ENCODE peak calls at places on chromosome X, in seven cellular contexts. One of them, this sample, is unnamed.

GRCh38 chrX:141839856-141840255 is 1.7 kb downstream of the MAGEC3 start:
- DNase-seq in ovary: no peak
- DNase-seq in cardiac muscle cell: no peak
- DNase-seq in DND-41: no peak
- DNase-seq in SK-N-SH: no peak
- DNase-seq in aorta: no peak
- DNase-seq in heart right ventricle: no peak
- DNase-seq in this sample: no peak

GRCh38 chrX:140764401-140764919 is 54.9 kb downstream of the LINC00632 start:
- DNase-seq in heart right ventricle: no peak
- DNase-seq in cardiac muscle cell: peak; percentile 57
- DNase-seq in ovary: peak; percentile 18
- DNase-seq in SK-N-SH: peak; percentile 22
- DNase-seq in aorta: peak; percentile 70
- DNase-seq in DND-41: no peak
- DNase-seq in this sample: no peak

GRCh38 chrX:115360220-115360781 is 70.8 kb downstream of the LUZP4 start:
- DNase-seq in aorta: no peak
- DNase-seq in SK-N-SH: no peak
- DNase-seq in cardiac muscle cell: no peak
- DNase-seq in DND-41: no peak
- DNase-seq in ovary: no peak
- DNase-seq in heart right ventricle: no peak
- DNase-seq in this sample: no peak

GRCh38 chrX:118049713-118050112 is 66.9 kb downstream of the KLHL13 start:
- DNase-seq in cardiac muscle cell: no peak
- DNase-seq in ovary: no peak
- DNase-seq in heart right ventricle: no peak
- DNase-seq in DND-41: no peak
- DNase-seq in aorta: no peak
- DNase-seq in SK-N-SH: no peak
- DNase-seq in this sample: no peak

GRCh38 chrX:23134171-23134570 is 134.4 kb downstream of the DDX53 start:
- DNase-seq in cardiac muscle cell: no peak
- DNase-seq in SK-N-SH: no peak
- DNase-seq in ovary: no peak
- DNase-seq in DND-41: no peak
- DNase-seq in heart right ventricle: no peak
- DNase-seq in aorta: no peak
- DNase-seq in this sample: no peak

GRCh38 chrX:37818031-37818430 is 29.3 kb downstream of the DYNLT3 start:
- DNase-seq in DND-41: peak; percentile 27
- DNase-seq in SK-N-SH: no peak
- DNase-seq in ovary: no peak
- DNase-seq in cardiac muscle cell: no peak
- DNase-seq in aorta: no peak
- DNase-seq in heart right ventricle: no peak
- DNase-seq in this sample: no peak

GRCh38 chrX:19543951-19544359 is 28.6 kb upstream of the MAP3K15 start:
- DNase-seq in cardiac muscle cell: no peak
- DNase-seq in heart right ventricle: peak; percentile 11
- DNase-seq in DND-41: no peak
- DNase-seq in ovary: no peak
- DNase-seq in SK-N-SH: no peak
- DNase-seq in aorta: no peak
- DNase-seq in this sample: no peak

GRCh38 chrX:119624417-119624816 is 18.2 kb upstream of the NKRF start:
- DNase-seq in cardiac muscle cell: no peak
- DNase-seq in DND-41: no peak
- DNase-seq in SK-N-SH: no peak
- DNase-seq in aorta: no peak
- DNase-seq in heart right ventricle: no peak
- DNase-seq in ovary: no peak
- DNase-seq in this sample: no peak

GRCh38 chrX:132876933-132877332 is 81.5 kb downstream of the HS6ST2 start:
- DNase-seq in DND-41: no peak
- DNase-seq in ovary: no peak
- DNase-seq in heart right ventricle: no peak
- DNase-seq in cardiac muscle cell: no peak
- DNase-seq in aorta: no peak
- DNase-seq in SK-N-SH: no peak
- DNase-seq in this sample: no peak

GRCh38 chrX:9466115-9466495 is 1.2 kb downstream of the TBL1X start:
- DNase-seq in ovary: peak; percentile 54
- DNase-seq in cardiac muscle cell: peak; percentile 76
- DNase-seq in SK-N-SH: peak; percentile 65
- DNase-seq in DND-41: no peak
- DNase-seq in aorta: peak; percentile 77
- DNase-seq in heart right ventricle: peak; percentile 42
- DNase-seq in this sample: peak; percentile 22

GRCh38 chrX:96440941-96441340 is 243.7 kb upstream of the DIAPH2 start:
- DNase-seq in SK-N-SH: no peak
- DNase-seq in cardiac muscle cell: no peak
- DNase-seq in ovary: peak; percentile 28
- DNase-seq in DND-41: no peak
- DNase-seq in aorta: no peak
- DNase-seq in heart right ventricle: no peak
- DNase-seq in this sample: no peak

GRCh38 chrX:30786374-30786773 is 102.7 kb downstream of the TAB3 start:
- DNase-seq in cardiac muscle cell: no peak
- DNase-seq in SK-N-SH: no peak
- DNase-seq in aorta: no peak
- DNase-seq in ovary: no peak
- DNase-seq in DND-41: no peak
- DNase-seq in heart right ventricle: no peak
- DNase-seq in this sample: no peak

GRCh38 chrX:96147645-96148044 is 537.0 kb upstream of the DIAPH2 start:
- DNase-seq in cardiac muscle cell: no peak
- DNase-seq in ovary: no peak
- DNase-seq in SK-N-SH: no peak
- DNase-seq in heart right ventricle: no peak
- DNase-seq in aorta: no peak
- DNase-seq in DND-41: no peak
- DNase-seq in this sample: no peak

GRCh38 chrX:63561425-63561824 is 210.3 kb upstream of the SPIN4 start:
- DNase-seq in cardiac muscle cell: peak; percentile 7
- DNase-seq in ovary: no peak
- DNase-seq in DND-41: no peak
- DNase-seq in heart right ventricle: no peak
- DNase-seq in aorta: no peak
- DNase-seq in SK-N-SH: no peak
- DNase-seq in this sample: no peak

GRCh38 chrX:70452143-70452733 is 7.6 kb downstream of the DLG3 start:
- DNase-seq in ovary: peak; percentile 69
- DNase-seq in aorta: peak; percentile 64
- DNase-seq in DND-41: no peak
- DNase-seq in cardiac muscle cell: peak; percentile 46
- DNase-seq in SK-N-SH: peak; percentile 64
- DNase-seq in heart right ventricle: peak; percentile 52
- DNase-seq in this sample: peak; percentile 52

GRCh38 chrX:154321624-154322023 is 26.0 kb downstream of the TKTL1 start:
- DNase-seq in aorta: no peak
- DNase-seq in SK-N-SH: no peak
- DNase-seq in cardiac muscle cell: no peak
- DNase-seq in heart right ventricle: peak; percentile 24
- DNase-seq in DND-41: no peak
- DNase-seq in ovary: peak; percentile 34
- DNase-seq in this sample: no peak

GRCh38 chrX:145190801-145191389 is 56.4 kb upstream of the SPANXN1 start:
- DNase-seq in heart right ventricle: no peak
- DNase-seq in SK-N-SH: peak; percentile 12
- DNase-seq in DND-41: no peak
- DNase-seq in cardiac muscle cell: peak; percentile 9
- DNase-seq in aorta: no peak
- DNase-seq in ovary: no peak
- DNase-seq in this sample: no peak

GRCh38 chrX:9517062-9517461 is 52.2 kb downstream of the TBL1X start:
- DNase-seq in SK-N-SH: no peak
- DNase-seq in DND-41: no peak
- DNase-seq in heart right ventricle: no peak
- DNase-seq in ovary: no peak
- DNase-seq in cardiac muscle cell: no peak
- DNase-seq in aorta: no peak
- DNase-seq in this sample: no peak

GRCh38 chrX:78945186-78945912 is at the start of gene P2RY10:
- DNase-seq in ovary: no peak
- DNase-seq in DND-41: no peak
- DNase-seq in heart right ventricle: no peak
- DNase-seq in cardiac muscle cell: no peak
- DNase-seq in aorta: no peak
- DNase-seq in SK-N-SH: no peak
- DNase-seq in this sample: peak; percentile 70

GRCh38 chrX:78944351-78944750 is 840 bp upstream of the P2RY10 start:
- DNase-seq in cardiac muscle cell: no peak
- DNase-seq in aorta: no peak
- DNase-seq in heart right ventricle: no peak
- DNase-seq in DND-41: no peak
- DNase-seq in SK-N-SH: no peak
- DNase-seq in ovary: no peak
- DNase-seq in this sample: no peak

GRCh38 chrX:78950157-78950556 is 5.0 kb downstream of the P2RY10 start:
- DNase-seq in SK-N-SH: no peak
- DNase-seq in DND-41: no peak
- DNase-seq in aorta: no peak
- DNase-seq in cardiac muscle cell: no peak
- DNase-seq in heart right ventricle: no peak
- DNase-seq in ovary: no peak
- DNase-seq in this sample: no peak

DNA sequence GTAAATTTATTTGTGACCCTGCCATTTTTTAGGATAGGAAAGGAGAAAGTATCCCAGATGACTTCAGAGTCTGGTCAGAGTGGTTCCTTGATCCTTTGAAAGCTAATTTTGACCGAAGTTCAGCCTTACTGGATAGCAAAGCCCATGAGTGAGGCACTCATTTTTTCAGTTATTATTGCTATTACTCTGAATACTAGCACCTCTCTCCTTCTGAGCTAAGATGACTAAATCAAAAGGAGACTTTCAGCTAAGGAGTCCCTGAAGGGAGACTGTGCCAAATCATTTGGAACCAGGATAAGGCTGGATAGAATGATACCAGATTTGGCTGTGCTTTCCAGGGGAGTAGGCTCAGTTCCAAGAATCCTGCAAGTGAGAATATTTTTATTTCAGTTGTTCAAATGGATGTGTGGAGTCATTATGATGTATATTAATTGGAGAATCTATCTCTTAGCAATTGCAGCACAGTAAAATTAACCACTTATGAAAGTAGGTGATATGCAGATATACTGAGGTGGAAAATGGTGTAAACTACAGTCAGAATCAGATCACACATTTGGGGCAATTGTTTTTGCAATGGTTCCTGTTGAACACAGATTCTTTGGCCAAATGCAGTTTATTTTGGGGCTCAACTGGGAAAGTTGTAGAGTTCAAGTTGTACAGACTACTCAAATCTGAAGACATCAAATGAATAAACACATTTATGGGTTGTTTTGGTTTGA is 1.1 kb downstream of the P2RY10 start:
- DNase-seq in DND-41: no peak
- DNase-seq in SK-N-SH: no peak
- DNase-seq in aorta: no peak
- DNase-seq in cardiac muscle cell: no peak
- DNase-seq in heart right ventricle: no peak
- DNase-seq in ovary: no peak
- DNase-seq in this sample: no peak
- H3K4me3 ChIP-seq in DND-41: no peak overlapping the region
- H3K4me3 ChIP-seq in SK-N-SH: no peak overlapping the region
- H3K4me3 ChIP-seq in aorta: no peak overlapping the region
- H3K4me3 ChIP-seq in cardiac muscle cell: no peak overlapping the region
- H3K4me3 ChIP-seq in heart right ventricle: no peak overlapping the region
- H3K4me3 ChIP-seq in ovary: no peak overlapping the region
- H3K4me3 ChIP-seq in this sample: peak overlapping the region; percentile 59

GRCh38 chrX:40054793-40055192 is 43.0 kb downstream of the BCOR start:
- DNase-seq in cardiac muscle cell: no peak
- DNase-seq in DND-41: no peak
- DNase-seq in aorta: no peak
- DNase-seq in ovary: no peak
- DNase-seq in SK-N-SH: no peak
- DNase-seq in heart right ventricle: no peak
- DNase-seq in this sample: no peak

GRCh38 chrX:40047485-40047884 is 50.3 kb downstream of the BCOR start:
- DNase-seq in DND-41: no peak
- DNase-seq in SK-N-SH: no peak
- DNase-seq in ovary: no peak
- DNase-seq in cardiac muscle cell: no peak
- DNase-seq in aorta: no peak
- DNase-seq in heart right ventricle: no peak
- DNase-seq in this sample: no peak

GRCh38 chrX:40050532-40050931 is 47.2 kb downstream of the BCOR start:
- DNase-seq in DND-41: no peak
- DNase-seq in SK-N-SH: no peak
- DNase-seq in cardiac muscle cell: no peak
- DNase-seq in heart right ventricle: no peak
- DNase-seq in ovary: no peak
- DNase-seq in aorta: no peak
- DNase-seq in this sample: no peak

GRCh38 chrX:40049084-40049641 is 48.6 kb downstream of the BCOR start:
- DNase-seq in SK-N-SH: no peak
- DNase-seq in DND-41: no peak
- DNase-seq in ovary: no peak
- DNase-seq in heart right ventricle: no peak
- DNase-seq in aorta: no peak
- DNase-seq in cardiac muscle cell: no peak
- DNase-seq in this sample: no peak
- H3K9me3 ChIP-seq in SK-N-SH: no peaks in the 10 kb centered on the region
- H3K9me3 ChIP-seq in DND-41: peaks cover 29% of the 10 kb centered on the region
- H3K9me3 ChIP-seq in ovary: no peaks in the 10 kb centered on the region
- H3K9me3 ChIP-seq in heart right ventricle: no peaks in the 10 kb centered on the region
- H3K9me3 ChIP-seq in aorta: peaks cover 8% of the 10 kb centered on the region
- H3K9me3 ChIP-seq in cardiac muscle cell: peaks cover 2% of the 10 kb centered on the region
- H3K9me3 ChIP-seq in this sample: peaks cover 8% of the 10 kb centered on the region

DNA sequence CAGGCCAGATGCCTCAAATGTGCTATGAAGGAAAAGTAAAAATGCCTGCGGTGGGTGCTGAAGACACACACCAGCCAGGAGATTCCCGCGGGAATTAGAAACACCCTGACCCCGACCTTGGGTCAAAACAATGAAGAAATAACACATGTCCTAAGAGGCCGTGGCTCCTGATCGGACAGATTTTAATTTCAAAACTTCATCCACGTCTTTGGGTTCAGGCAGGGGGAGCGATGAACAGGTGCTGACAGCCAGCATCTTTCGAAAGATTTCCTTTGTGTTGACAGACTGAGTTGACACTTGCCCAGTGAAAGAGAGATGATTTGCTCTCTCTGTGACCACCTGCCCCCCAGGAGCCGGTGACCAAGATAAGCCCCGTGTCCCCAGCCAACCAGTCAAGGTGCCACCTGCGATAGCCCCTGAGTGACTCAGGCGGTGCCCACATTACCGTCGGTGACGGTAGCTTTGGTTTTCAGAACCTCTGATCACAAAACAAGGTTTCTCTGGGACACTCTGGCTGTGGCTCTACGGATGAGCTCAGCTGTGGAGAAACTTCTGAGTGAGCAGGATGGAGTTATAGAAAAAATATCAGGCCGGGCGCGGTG is 11.0 kb upstream of the IL3RA start:
- DNase-seq in DND-41: no peak
- DNase-seq in aorta: no peak
- DNase-seq in heart right ventricle: no peak
- DNase-seq in cardiac muscle cell: no peak
- DNase-seq in ovary: no peak
- DNase-seq in SK-N-SH: no peak
- DNase-seq in this sample: no peak
- H3K4me1 ChIP-seq in DND-41: no peaks in the 10 kb centered on the region
- H3K4me1 ChIP-seq in aorta: no peaks in the 10 kb centered on the region
- H3K4me1 ChIP-seq in heart right ventricle: no peaks in the 10 kb centered on the region
- H3K4me1 ChIP-seq in cardiac muscle cell: no peaks in the 10 kb centered on the region
- H3K4me1 ChIP-seq in ovary: no peaks in the 10 kb centered on the region
- H3K4me1 ChIP-seq in SK-N-SH: no peaks in the 10 kb centered on the region
- H3K4me1 ChIP-seq in this sample: no peaks in the 10 kb centered on the region

GRCh38 chrX:106999002-106999975 is 723 bp downstream of the MORC4 start:
- DNase-seq in ovary: peak; percentile 70
- DNase-seq in SK-N-SH: peak; percentile 54
- DNase-seq in DND-41: no peak
- DNase-seq in heart right ventricle: peak; percentile 37
- DNase-seq in cardiac muscle cell: peak; percentile 78
- DNase-seq in aorta: peak; percentile 58
- DNase-seq in this sample: peak; percentile 46
- H3K4me3 ChIP-seq in ovary: peak overlapping the region; percentile 59
- H3K4me3 ChIP-seq in SK-N-SH: peak overlapping the region; percentile 65
- H3K4me3 ChIP-seq in DND-41: no peak overlapping the region
- H3K4me3 ChIP-seq in heart right ventricle: peak overlapping the region; percentile 62
- H3K4me3 ChIP-seq in cardiac muscle cell: peak overlapping the region; percentile 85
- H3K4me3 ChIP-seq in aorta: peak overlapping the region; percentile 92
- H3K4me3 ChIP-seq in this sample: peak overlapping the region; percentile 23